ENCODE peak calls at places on chromosomes 3 and 15, in four cellular contexts. H is A549, W is K562, A is HepG2. J is an unnamed sample.

GRCh38 chr15:73800662-73801345 is 47.7 kb upstream of the INSYN1 start:
- DNase-seq in H (peak), W (peak), A (no peak), J (no peak)

GRCh38 chr3:194824100-194824499 is 138.4 kb downstream of the FAM43A start:
- DNase-seq in H (no peak), W (no peak), A (no peak), J (no peak)

GRCh38 chr3:33636125-33636855 is 81.8 kb downstream of the CLASP2 start:
- DNase-seq in H (peak), W (peak), A (peak), J (no peak)

GRCh38 chr15:59296181-59296617 is 76.5 kb downstream of the MYO1E start:
- DNase-seq in H (no peak), W (no peak), A (no peak), J (no peak)

GRCh38 chr15:57422113-57422754 is 45.9 kb downstream of the CGNL1 start:
- DNase-seq in H (no peak), W (no peak), A (peak), J (no peak)

GRCh38 chr3:107897471-107898180 is 193.2 kb downstream of the CD47 start:
- DNase-seq in H (no peak), W (no peak), A (no peak), J (no peak)

GRCh38 chr3:173659972-173660371 is 262.4 kb downstream of the NLGN1 start:
- DNase-seq in H (no peak), W (no peak), A (no peak), J (no peak)

GRCh38 chr15:47872869-47873301 is 155.6 kb downstream of the SEMA6D start:
- DNase-seq in H (no peak), W (no peak), A (no peak), J (no peak)

GRCh38 chr3:46293991-46294833 is 52.0 kb downstream of the CCR3 start:
- DNase-seq in H (no peak), W (no peak), A (no peak), J (no peak)

GRCh38 chr15:67033012-67033411 is 32.4 kb upstream of the SMAD3 start:
- DNase-seq in H (no peak), W (no peak), A (no peak), J (no peak)

GRCh38 chr15:71781179-71781964 is 29.0 kb upstream of the NR2E3 start:
- DNase-seq in H (no peak), W (no peak), A (no peak), J (no peak)

GRCh38 chr3:42052867-42053351 is 38.2 kb upstream of the TRAK1 start:
- DNase-seq in H (no peak), W (no peak), A (peak), J (no peak)

GRCh38 chr3:71090207-71090606 is 493.3 kb downstream of the FOXP1 start:
- DNase-seq in H (no peak), W (no peak), A (no peak), J (no peak)

GRCh38 chr3:156577731-156578130 is 22.8 kb upstream of the SSR3 start:
- DNase-seq in H (no peak), W (peak), A (no peak), J (no peak)

GRCh38 chr3:102074951-102075350 is 225.6 kb downstream of the NFKBIZ start:
- DNase-seq in H (no peak), W (no peak), A (no peak), J (no peak)

GRCh38 chr15:45689616-45690015 is 54.8 kb downstream of the SQOR start:
- DNase-seq in H (no peak), W (no peak), A (no peak), J (no peak)

GRCh38 chr3:47802734-47803477 is at the start of gene DHX30:
- DNase-seq in H (peak), W (peak), A (peak), J (peak)

GRCh38 chr15:77874071-77874470 is 203.4 kb downstream of the TBC1D2B start:
- DNase-seq in H (no peak), W (no peak), A (no peak), J (no peak)

GRCh38 chr3:117201906-117202305 is 492.3 kb downstream of the TUSC7 start:
- DNase-seq in H (no peak), W (no peak), A (no peak), J (no peak)

GRCh38 chr3:129688310-129688895 is 81.9 kb upstream of the PLXND1 start:
- DNase-seq in H (no peak), W (no peak), A (peak), J (peak)

GRCh38 chr3:55519016-55519415 is 31.9 kb upstream of the WNT5A start:
- DNase-seq in H (no peak), W (no peak), A (no peak), J (no peak)

GRCh38 chr15:42491540-42492225 is 742 bp upstream of the ZNF106 start:
- DNase-seq in H (peak), W (no peak), A (peak), J (no peak)
- TF ChIP-seq NR3C1 in H (no peak), W (no peak), A (no peak), J (no peak)

GRCh38 chr15:83732196-83732595 is 78.3 kb downstream of the ADAMTSL3 start:
- DNase-seq in H (no peak), W (no peak), A (no peak), J (no peak)
- TF ChIP-seq NR3C1 in H (no peak), W (no peak), A (no peak), J (no peak)

DNA sequence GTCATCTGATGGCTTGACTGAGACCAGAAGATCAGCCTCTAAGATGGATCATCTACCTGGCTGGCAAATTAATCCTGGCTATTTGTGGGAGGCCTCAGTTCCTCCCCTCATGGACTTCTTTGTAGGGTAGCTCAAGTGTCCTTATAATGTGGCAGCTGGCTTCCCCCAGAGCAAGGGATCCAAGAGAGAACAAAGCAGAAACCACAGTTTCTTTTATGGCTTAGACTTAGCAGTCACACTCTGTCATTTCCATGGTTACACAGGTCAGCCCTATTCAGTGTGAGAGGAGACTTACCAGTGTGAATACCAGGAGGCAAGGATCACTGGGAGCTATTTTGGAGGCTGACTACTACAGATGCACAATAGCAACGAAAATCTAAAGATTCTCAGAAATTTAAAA is 15.3 kb upstream of the ARL14 start:
- DNase-seq in H (no peak), W (no peak), A (no peak), J (no peak)
- TF ChIP-seq NR3C1 in H (no peak), W (no peak), A (no peak), J (no peak)

GRCh38 chr3:77038468-77038927 is 1.4 kb upstream of the ROBO2 start:
- DNase-seq in H (peak), W (peak), A (peak), J (peak)
- TF ChIP-seq NR3C1 in H (no peak), W (no peak), A (no peak), J (no peak)